ENCODE peak calls at places on chromosomes 11 and 22, in seven cellular contexts. One of them, this sample, is unnamed.

GRCh38 chr11:121721961-121722360 is 269.2 kb upstream of the SORL1-AS1 start:
- DNase-seq in SHP77: no peak
- DNase-seq in activated T-cell treated with anti-CD3 and anti-CD28 coated beads for 48 hours: no peak
- DNase-seq in cardiac muscle cell: no peak
- DNase-seq in stimulated activated naive CD4-positive, alpha-beta T cell treated with Interleukin-2 at 50 U/mL for 16 hours: no peak
- DNase-seq in CD8-positive, alpha-beta T cell: no peak
- DNase-seq in RCC 7860: no peak
- DNase-seq in this sample: no peak

GRCh38 chr22:46109474-46110003 is 40.8 kb upstream of the PPARA start:
- DNase-seq in SHP77: no peak
- DNase-seq in activated T-cell treated with anti-CD3 and anti-CD28 coated beads for 48 hours: no peak
- DNase-seq in cardiac muscle cell: no peak
- DNase-seq in stimulated activated naive CD4-positive, alpha-beta T cell treated with Interleukin-2 at 50 U/mL for 16 hours: no peak
- DNase-seq in CD8-positive, alpha-beta T cell: no peak
- DNase-seq in RCC 7860: no peak
- DNase-seq in this sample: no peak

GRCh38 chr11:198236-198806 is 5.4 kb downstream of the SCGB1C1 start:
- DNase-seq in SHP77: no peak
- DNase-seq in activated T-cell treated with anti-CD3 and anti-CD28 coated beads for 48 hours: no peak
- DNase-seq in cardiac muscle cell: no peak
- DNase-seq in stimulated activated naive CD4-positive, alpha-beta T cell treated with Interleukin-2 at 50 U/mL for 16 hours: no peak
- DNase-seq in CD8-positive, alpha-beta T cell: no peak
- DNase-seq in RCC 7860: no peak
- DNase-seq in this sample: no peak

GRCh38 chr11:13772223-13773046 is 104.0 kb downstream of the FAR1 start:
- DNase-seq in SHP77: peak
- DNase-seq in activated T-cell treated with anti-CD3 and anti-CD28 coated beads for 48 hours: no peak
- DNase-seq in cardiac muscle cell: peak
- DNase-seq in stimulated activated naive CD4-positive, alpha-beta T cell treated with Interleukin-2 at 50 U/mL for 16 hours: no peak
- DNase-seq in CD8-positive, alpha-beta T cell: no peak
- DNase-seq in RCC 7860: no peak
- DNase-seq in this sample: peak

GRCh38 chr22:26043031-26043430 is 126.2 kb upstream of the SEZ6L start:
- DNase-seq in SHP77: no peak
- DNase-seq in activated T-cell treated with anti-CD3 and anti-CD28 coated beads for 48 hours: no peak
- DNase-seq in cardiac muscle cell: no peak
- DNase-seq in stimulated activated naive CD4-positive, alpha-beta T cell treated with Interleukin-2 at 50 U/mL for 16 hours: no peak
- DNase-seq in CD8-positive, alpha-beta T cell: no peak
- DNase-seq in RCC 7860: no peak
- DNase-seq in this sample: no peak

GRCh38 chr11:124863826-124864165 is 1.4 kb upstream of the ROBO3 start:
- DNase-seq in SHP77: no peak
- DNase-seq in activated T-cell treated with anti-CD3 and anti-CD28 coated beads for 48 hours: no peak
- DNase-seq in cardiac muscle cell: peak
- DNase-seq in stimulated activated naive CD4-positive, alpha-beta T cell treated with Interleukin-2 at 50 U/mL for 16 hours: no peak
- DNase-seq in CD8-positive, alpha-beta T cell: no peak
- DNase-seq in RCC 7860: no peak
- DNase-seq in this sample: peak

GRCh38 chr11:48162197-48162886 is 54.3 kb upstream of the OR4B1 start:
- DNase-seq in SHP77: no peak
- DNase-seq in activated T-cell treated with anti-CD3 and anti-CD28 coated beads for 48 hours: no peak
- DNase-seq in cardiac muscle cell: no peak
- DNase-seq in stimulated activated naive CD4-positive, alpha-beta T cell treated with Interleukin-2 at 50 U/mL for 16 hours: no peak
- DNase-seq in CD8-positive, alpha-beta T cell: no peak
- DNase-seq in RCC 7860: no peak
- DNase-seq in this sample: no peak

GRCh38 chr11:112588252-112588668 is 327.6 kb upstream of the PLET1 start:
- DNase-seq in SHP77: peak
- DNase-seq in activated T-cell treated with anti-CD3 and anti-CD28 coated beads for 48 hours: peak
- DNase-seq in cardiac muscle cell: peak
- DNase-seq in stimulated activated naive CD4-positive, alpha-beta T cell treated with Interleukin-2 at 50 U/mL for 16 hours: no peak
- DNase-seq in CD8-positive, alpha-beta T cell: peak
- DNase-seq in RCC 7860: peak
- DNase-seq in this sample: peak

GRCh38 chr11:6320411-6321207 is at the start of gene CAVIN3:
- DNase-seq in SHP77: no peak
- DNase-seq in activated T-cell treated with anti-CD3 and anti-CD28 coated beads for 48 hours: peak
- DNase-seq in cardiac muscle cell: peak
- DNase-seq in stimulated activated naive CD4-positive, alpha-beta T cell treated with Interleukin-2 at 50 U/mL for 16 hours: peak
- DNase-seq in CD8-positive, alpha-beta T cell: no peak
- DNase-seq in RCC 7860: peak
- DNase-seq in this sample: peak

GRCh38 chr22:37588540-37589215 is 8.8 kb upstream of the LGALS2 start:
- DNase-seq in SHP77: no peak
- DNase-seq in activated T-cell treated with anti-CD3 and anti-CD28 coated beads for 48 hours: no peak
- DNase-seq in cardiac muscle cell: no peak
- DNase-seq in stimulated activated naive CD4-positive, alpha-beta T cell treated with Interleukin-2 at 50 U/mL for 16 hours: no peak
- DNase-seq in CD8-positive, alpha-beta T cell: no peak
- DNase-seq in RCC 7860: no peak
- DNase-seq in this sample: no peak

GRCh38 chr11:126467471-126467870 is 112.0 kb downstream of the ST3GAL4 start:
- DNase-seq in SHP77: no peak
- DNase-seq in activated T-cell treated with anti-CD3 and anti-CD28 coated beads for 48 hours: no peak
- DNase-seq in cardiac muscle cell: no peak
- DNase-seq in stimulated activated naive CD4-positive, alpha-beta T cell treated with Interleukin-2 at 50 U/mL for 16 hours: no peak
- DNase-seq in CD8-positive, alpha-beta T cell: no peak
- DNase-seq in RCC 7860: no peak
- DNase-seq in this sample: no peak

GRCh38 chr11:122202161-122202950 is 86.3 kb upstream of the BLID start:
- DNase-seq in SHP77: no peak
- DNase-seq in activated T-cell treated with anti-CD3 and anti-CD28 coated beads for 48 hours: no peak
- DNase-seq in cardiac muscle cell: no peak
- DNase-seq in stimulated activated naive CD4-positive, alpha-beta T cell treated with Interleukin-2 at 50 U/mL for 16 hours: no peak
- DNase-seq in CD8-positive, alpha-beta T cell: no peak
- DNase-seq in RCC 7860: no peak
- DNase-seq in this sample: no peak

GRCh38 chr22:31496735-31497146 is 405 bp downstream of the SFI1 start:
- DNase-seq in SHP77: no peak
- DNase-seq in activated T-cell treated with anti-CD3 and anti-CD28 coated beads for 48 hours: peak
- DNase-seq in cardiac muscle cell: no peak
- DNase-seq in stimulated activated naive CD4-positive, alpha-beta T cell treated with Interleukin-2 at 50 U/mL for 16 hours: peak
- DNase-seq in CD8-positive, alpha-beta T cell: peak
- DNase-seq in RCC 7860: no peak
- DNase-seq in this sample: no peak

GRCh38 chr22:33848251-33848650 is 72.0 kb downstream of the LARGE1 start:
- DNase-seq in SHP77: no peak
- DNase-seq in activated T-cell treated with anti-CD3 and anti-CD28 coated beads for 48 hours: no peak
- DNase-seq in cardiac muscle cell: no peak
- DNase-seq in stimulated activated naive CD4-positive, alpha-beta T cell treated with Interleukin-2 at 50 U/mL for 16 hours: no peak
- DNase-seq in CD8-positive, alpha-beta T cell: no peak
- DNase-seq in RCC 7860: no peak
- DNase-seq in this sample: no peak

GRCh38 chr22:45472426-45472825 is 30.3 kb upstream of the FBLN1 start:
- DNase-seq in SHP77: no peak
- DNase-seq in activated T-cell treated with anti-CD3 and anti-CD28 coated beads for 48 hours: no peak
- DNase-seq in cardiac muscle cell: no peak
- DNase-seq in stimulated activated naive CD4-positive, alpha-beta T cell treated with Interleukin-2 at 50 U/mL for 16 hours: no peak
- DNase-seq in CD8-positive, alpha-beta T cell: no peak
- DNase-seq in RCC 7860: no peak
- DNase-seq in this sample: no peak

GRCh38 chr11:61581030-61581928 is at the start of gene SYT7:
- DNase-seq in SHP77: peak
- DNase-seq in activated T-cell treated with anti-CD3 and anti-CD28 coated beads for 48 hours: peak
- DNase-seq in cardiac muscle cell: peak
- DNase-seq in stimulated activated naive CD4-positive, alpha-beta T cell treated with Interleukin-2 at 50 U/mL for 16 hours: peak
- DNase-seq in CD8-positive, alpha-beta T cell: peak
- DNase-seq in RCC 7860: peak
- DNase-seq in this sample: peak

This sample was measured in iPS-NIHi11.